ENCODE peak calls at places on chromosome 5, in eight cellular contexts. Q is PC-9; N is GM23338; K is endothelial cell; D is CD4-positive, alpha-beta T cell; R is endothelial cell of umbilical vein; L is Peyer's patch; M is hepatocyte. F is an unnamed sample.

GRCh38 chr5:107331312-107331711 is 339.4 kb downstream of the EFNA5 start:
- DNase-seq in M (no peak), K (no peak), L (no peak), Q (no peak), R (no peak), D (no peak), N (no peak), F (no peak)

GRCh38 chr5:73311291-73312110 is 137.1 kb downstream of the FOXD1 start:
- DNase-seq in R (no peak), L (no peak), Q (no peak), N (peak), K (no peak), M (peak), D (no peak), F (peak)

GRCh38 chr5:134129411-134130238 is 15.1 kb downstream of the TCF7 start:
- DNase-seq in D (no peak), R (no peak), K (no peak), L (no peak), N (no peak), M (no peak), Q (no peak), F (no peak)

GRCh38 chr5:60439552-60439951 is 260.4 kb downstream of the DEPDC1B start:
- DNase-seq in L (no peak), D (no peak), Q (no peak), N (no peak), M (no peak), R (no peak), K (no peak), F (no peak)

GRCh38 chr5:67156976-67157583 is 39.5 kb downstream of the CD180 start:
- DNase-seq in L (peak), Q (no peak), M (peak), N (peak), D (peak), R (peak), K (peak), F (peak)

GRCh38 chr5:58469895-58470294 is 10.0 kb upstream of the PLK2 start:
- DNase-seq in Q (no peak), N (no peak), R (no peak), D (no peak), K (no peak), M (no peak), L (no peak), F (no peak)

GRCh38 chr5:206927-207536 is 10.9 kb downstream of the CCDC127 start:
- DNase-seq in D (no peak), K (no peak), Q (no peak), N (no peak), L (no peak), M (no peak), R (no peak), F (no peak)

GRCh38 chr5:59458966-59459729 is 434.4 kb downstream of the PDE4D start:
- DNase-seq in L (no peak), N (no peak), R (no peak), K (no peak), M (no peak), Q (no peak), D (no peak), F (no peak)

GRCh38 chr5:107806271-107806670 is 135.5 kb upstream of the EFNA5 start:
- DNase-seq in N (no peak), Q (no peak), L (no peak), M (no peak), K (no peak), D (no peak), R (no peak), F (no peak)

GRCh38 chr5:173888473-173889135 is 455 bp downstream of the CPEB4 start:
- DNase-seq in D (no peak), R (peak), L (peak), K (peak), Q (no peak), N (peak), M (no peak), F (peak)

GRCh38 chr5:167899490-167899889 is 392.0 kb upstream of the WWC1 start:
- DNase-seq in L (no peak), D (no peak), K (no peak), Q (peak), M (no peak), N (no peak), R (no peak), F (no peak)

GRCh38 chr5:1380011-1380817 is 35.3 kb upstream of the CLPTM1L start:
- DNase-seq in K (peak), N (peak), R (peak), Q (no peak), L (peak), M (peak), D (peak), F (no peak)

GRCh38 chr5:142821733-142822487 is 51.7 kb downstream of the ARHGAP26 start:
- DNase-seq in L (no peak), N (no peak), K (no peak), Q (peak), M (peak), R (peak), D (no peak), F (peak)

GRCh38 chr5:109964136-109964535 is 274.4 kb downstream of the MAN2A1 start:
- DNase-seq in Q (no peak), K (no peak), M (no peak), L (no peak), R (no peak), D (no peak), N (no peak), F (no peak)

GRCh38 chr5:76691470-76692273 is 24.3 kb upstream of the F2R start:
- DNase-seq in D (no peak), M (peak), Q (no peak), R (peak), K (peak), L (no peak), N (no peak), F (peak)

GRCh38 chr5:126808619-126809018 is 31.7 kb downstream of the LMNB1 start:
- DNase-seq in R (peak), N (peak), D (no peak), K (no peak), M (peak), L (no peak), Q (no peak), F (peak)

GRCh38 chr5:38800515-38800914 is 45.3 kb upstream of the OSMR start:
- DNase-seq in Q (no peak), N (no peak), M (no peak), L (no peak), R (no peak), K (no peak), D (no peak), F (no peak)

GRCh38 chr5:919356-920000 is 26.8 kb downstream of the TRIP13 start:
- DNase-seq in L (no peak), M (no peak), N (no peak), D (no peak), R (no peak), Q (peak), K (no peak), F (no peak)

GRCh38 chr5:153565822-153566221 is 75.4 kb downstream of the GRIA1 start:
- DNase-seq in M (no peak), Q (no peak), K (no peak), R (peak), L (no peak), D (no peak), N (no peak), F (peak)

GRCh38 chr5:123610665-123611406 is 98.9 kb downstream of the CSNK1G3 start:
- DNase-seq in D (no peak), M (peak), Q (peak), R (peak), L (no peak), K (peak), N (peak), F (peak)

GRCh38 chr5:35904443-35905132 is 33.8 kb downstream of the CAPSL start:
- DNase-seq in N (no peak), D (no peak), Q (no peak), K (no peak), L (no peak), M (no peak), R (no peak), F (no peak)

GRCh38 chr5:103942587-103943186 is 380.1 kb upstream of the NUDT12 start:
- DNase-seq in K (no peak), R (no peak), M (no peak), Q (no peak), N (no peak), L (no peak), D (no peak), F (no peak)

GRCh38 chr5:125151150-125151932 is 404.9 kb upstream of the ZNF608 start:
- DNase-seq in N (no peak), M (no peak), D (no peak), L (no peak), Q (no peak), R (no peak), K (no peak), F (no peak)

GRCh38 chr5:109743770-109744212 is 54.1 kb downstream of the MAN2A1 start:
- DNase-seq in Q (peak), D (no peak), M (peak), R (peak), N (peak), K (no peak), L (no peak), F (peak)

GRCh38 chr5:56659991-56660390 is 155.4 kb upstream of the MAP3K1 start:
- DNase-seq in K (no peak), R (no peak), L (no peak), M (no peak), Q (no peak), N (no peak), D (no peak), F (no peak)

GRCh38 chr5:68303038-68303738 is 87.6 kb downstream of the PIK3R1 start:
- DNase-seq in K (no peak), N (no peak), L (no peak), Q (no peak), D (no peak), M (no peak), R (no peak), F (no peak)

GRCh38 chr5:62732677-62733121 is 154.1 kb downstream of the LRRC70 start:
- DNase-seq in R (no peak), L (no peak), D (no peak), K (no peak), M (peak), Q (no peak), N (no peak), F (peak)

GRCh38 chr5:93099902-93100347 is 481.1 kb downstream of the NR2F1-AS1 start:
- DNase-seq in Q (no peak), M (no peak), N (no peak), D (no peak), K (no peak), L (no peak), R (no peak), F (no peak)

GRCh38 chr5:39193553-39194465 is 25.6 kb downstream of the FYB1 start:
- DNase-seq in L (no peak), K (no peak), M (no peak), Q (no peak), D (no peak), N (no peak), R (no peak), F (no peak)

GRCh38 chr5:40757400-40757799 is 1.6 kb upstream of the TTC33 start:
- DNase-seq in Q (no peak), D (no peak), N (no peak), R (no peak), M (no peak), K (no peak), L (no peak), F (no peak)
- TF ChIP-seq CTCF in Q (no peak), D (no peak), N (no peak), R (no peak), M (no peak), K (no peak), L (no peak), F (no peak)

GRCh38 chr5:170508660-170509322 is 5.0 kb downstream of the KCNIP1 start:
- DNase-seq in R (peak), D (no peak), M (no peak), L (no peak), Q (no peak), K (no peak), N (peak), F (no peak)
- TF ChIP-seq CTCF in R (no peak), D (no peak), M (peak), L (no peak), Q (peak), K (no peak), N (peak), F (no peak)

GRCh38 chr5:179296150-179296821 is 49.0 kb downstream of the ADAMTS2 start:
- DNase-seq in Q (no peak), L (no peak), R (no peak), K (no peak), N (no peak), D (no peak), M (no peak), F (no peak)

GRCh38 chr5:179294131-179294780 is 51.0 kb downstream of the ADAMTS2 start:
- DNase-seq in K (no peak), D (no peak), Q (no peak), L (no peak), N (no peak), M (no peak), R (no peak), F (no peak)

GRCh38 chr5:179293276-179293675 is 52.0 kb downstream of the ADAMTS2 start:
- DNase-seq in N (no peak), D (no peak), L (no peak), K (no peak), M (no peak), Q (no peak), R (no peak), F (no peak)

GRCh38 chr5:179295778-179296149 is 49.5 kb downstream of the ADAMTS2 start:
- DNase-seq in M (no peak), R (no peak), L (no peak), N (no peak), Q (no peak), K (no peak), D (no peak), F (no peak)

GRCh38 chr5:179294891-179295777 is 50.1 kb downstream of the ADAMTS2 start:
- DNase-seq in Q (no peak), K (no peak), R (no peak), M (no peak), L (no peak), D (no peak), N (no peak), F (peak)
- TF ChIP-seq CTCF in Q (no peak), K (no peak), R (no peak), M (no peak), L (no peak), D (no peak), N (no peak), F (peak)

GRCh38 chr5:180831139-180832080 is 28.8 kb upstream of the MGAT1 start:
- DNase-seq in L (peak), R (peak), K (peak), N (peak), D (peak), M (peak), Q (peak), F (peak)
- TF ChIP-seq CTCF in L (no peak), R (peak), K (no peak), N (no peak), D (no peak), M (no peak), Q (peak), F (peak)

GRCh38 chr5:149959406-149960236 is 937 bp upstream of the SLC26A2 start:
- DNase-seq in Q (peak), M (peak), L (no peak), K (peak), D (no peak), N (peak), R (peak), F (peak)
- TF ChIP-seq CTCF in Q (peak), M (peak), L (peak), K (peak), D (peak), N (peak), R (peak), F (peak)

DNA sequence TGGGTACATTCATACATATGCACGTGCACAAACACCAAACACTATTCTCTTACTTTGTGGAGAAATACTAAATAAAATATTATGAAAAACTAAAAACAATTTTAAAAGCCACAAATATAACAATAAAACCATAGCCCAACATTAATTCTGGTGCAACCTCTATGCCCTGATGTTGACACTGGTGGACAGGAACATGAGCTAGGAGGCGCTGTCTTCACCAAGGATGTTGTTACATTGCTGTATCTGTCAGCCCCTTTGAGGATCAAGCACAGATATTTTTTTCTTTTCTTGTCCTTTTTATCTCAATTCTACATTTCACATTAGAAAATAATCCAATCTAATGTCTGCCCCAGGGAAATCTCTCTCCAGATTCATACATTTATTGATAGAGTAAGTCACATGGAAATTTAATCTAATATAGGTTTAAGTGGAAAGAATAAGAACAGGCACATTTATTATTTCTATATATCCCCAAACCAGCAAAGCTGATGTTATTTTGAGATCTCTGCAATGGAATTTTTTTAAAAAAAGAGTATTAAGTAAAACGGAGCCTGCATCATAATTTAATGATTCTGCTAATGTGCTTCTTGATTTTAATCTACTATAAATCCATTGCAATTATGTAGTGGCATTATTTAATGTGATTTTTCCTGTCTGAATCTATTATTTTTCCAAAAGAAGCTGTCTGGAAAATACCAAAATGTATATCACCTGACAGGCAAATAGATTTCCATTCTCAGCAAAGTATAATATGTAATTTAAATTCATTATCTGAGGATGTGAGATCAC is 716.5 kb downstream of the MTRR start:
- DNase-seq in L (no peak), M (no peak), D (no peak), N (peak), R (no peak), K (no peak), Q (no peak), F (no peak)
- TF ChIP-seq CTCF in L (no peak), M (peak), D (no peak), N (peak), R (no peak), K (no peak), Q (peak), F (peak)

F was measured in HFFc6.